ENCODE peak calls at places on chromosomes 13 and 19, in six cellular contexts. One of them, this sample, is unnamed.

GRCh38 chr13:39347926-39348901 is 254.8 kb downstream of the LHFPL6 start:
- DNase-seq in neural progenitor cell: peak
- DNase-seq in fibroblast of lung: no peak
- DNase-seq in kidney: no peak
- DNase-seq in psoas muscle: no peak
- DNase-seq in effector memory CD4-positive, alpha-beta T cell: no peak
- DNase-seq in this sample: no peak

GRCh38 chr13:98843482-98843877 is 91.0 kb upstream of the SLC15A1 start:
- DNase-seq in neural progenitor cell: no peak
- DNase-seq in fibroblast of lung: no peak
- DNase-seq in kidney: no peak
- DNase-seq in psoas muscle: no peak
- DNase-seq in effector memory CD4-positive, alpha-beta T cell: no peak
- DNase-seq in this sample: no peak

GRCh38 chr13:110136660-110137585 is 170.0 kb downstream of the COL4A1 start:
- DNase-seq in neural progenitor cell: peak
- DNase-seq in fibroblast of lung: no peak
- DNase-seq in kidney: no peak
- DNase-seq in psoas muscle: no peak
- DNase-seq in effector memory CD4-positive, alpha-beta T cell: no peak
- DNase-seq in this sample: no peak

GRCh38 chr13:40074338-40074737 is 418.9 kb downstream of the COG6 start:
- DNase-seq in neural progenitor cell: no peak
- DNase-seq in fibroblast of lung: peak
- DNase-seq in kidney: no peak
- DNase-seq in psoas muscle: no peak
- DNase-seq in effector memory CD4-positive, alpha-beta T cell: no peak
- DNase-seq in this sample: no peak

GRCh38 chr13:97005631-97006262 is 11.5 kb upstream of the OXGR1 start:
- DNase-seq in neural progenitor cell: no peak
- DNase-seq in fibroblast of lung: peak
- DNase-seq in kidney: no peak
- DNase-seq in psoas muscle: no peak
- DNase-seq in effector memory CD4-positive, alpha-beta T cell: no peak
- DNase-seq in this sample: no peak

GRCh38 chr19:18856385-18857126 is 24.8 kb downstream of the UPF1 start:
- DNase-seq in neural progenitor cell: peak
- DNase-seq in fibroblast of lung: peak
- DNase-seq in kidney: no peak
- DNase-seq in psoas muscle: no peak
- DNase-seq in effector memory CD4-positive, alpha-beta T cell: no peak
- DNase-seq in this sample: no peak

GRCh38 chr13:33582121-33582520 is 235.8 kb upstream of the RFC3 start:
- DNase-seq in neural progenitor cell: no peak
- DNase-seq in fibroblast of lung: peak
- DNase-seq in kidney: no peak
- DNase-seq in psoas muscle: no peak
- DNase-seq in effector memory CD4-positive, alpha-beta T cell: no peak
- DNase-seq in this sample: peak

GRCh38 chr13:80955487-80955886 is 614.6 kb upstream of the SPRY2 start:
- DNase-seq in neural progenitor cell: no peak
- DNase-seq in fibroblast of lung: peak
- DNase-seq in kidney: no peak
- DNase-seq in psoas muscle: no peak
- DNase-seq in effector memory CD4-positive, alpha-beta T cell: no peak
- DNase-seq in this sample: peak

GRCh38 chr13:51731759-51732158 is 72.2 kb downstream of the DHRS12 start:
- DNase-seq in neural progenitor cell: no peak
- DNase-seq in fibroblast of lung: peak
- DNase-seq in kidney: no peak
- DNase-seq in psoas muscle: no peak
- DNase-seq in effector memory CD4-positive, alpha-beta T cell: no peak
- DNase-seq in this sample: no peak

GRCh38 chr13:98216135-98216565 is 39.1 kb upstream of the RNF113B start:
- DNase-seq in neural progenitor cell: no peak
- DNase-seq in fibroblast of lung: peak
- DNase-seq in kidney: peak
- DNase-seq in psoas muscle: peak
- DNase-seq in effector memory CD4-positive, alpha-beta T cell: no peak
- DNase-seq in this sample: peak

GRCh38 chr13:50484472-50485113 is 358.9 kb downstream of the DLEU7 start:
- DNase-seq in neural progenitor cell: no peak
- DNase-seq in fibroblast of lung: no peak
- DNase-seq in kidney: no peak
- DNase-seq in psoas muscle: no peak
- DNase-seq in effector memory CD4-positive, alpha-beta T cell: no peak
- DNase-seq in this sample: no peak

GRCh38 chr19:36489920-36490415 is 607 bp upstream of the ZNF566 start:
- DNase-seq in neural progenitor cell: peak
- DNase-seq in fibroblast of lung: peak
- DNase-seq in kidney: no peak
- DNase-seq in psoas muscle: peak
- DNase-seq in effector memory CD4-positive, alpha-beta T cell: peak
- DNase-seq in this sample: peak

GRCh38 chr19:35946203-35946602 is 10.0 kb downstream of the LRFN3 start:
- DNase-seq in neural progenitor cell: no peak
- DNase-seq in fibroblast of lung: no peak
- DNase-seq in kidney: no peak
- DNase-seq in psoas muscle: no peak
- DNase-seq in effector memory CD4-positive, alpha-beta T cell: no peak
- DNase-seq in this sample: no peak

GRCh38 chr19:56110515-56111448 is 10.3 kb downstream of the ZNF787 start:
- DNase-seq in neural progenitor cell: peak
- DNase-seq in fibroblast of lung: peak
- DNase-seq in kidney: peak
- DNase-seq in psoas muscle: peak
- DNase-seq in effector memory CD4-positive, alpha-beta T cell: no peak
- DNase-seq in this sample: no peak

GRCh38 chr13:59230484-59231264 is 933.1 kb downstream of the DIAPH3 start:
- DNase-seq in neural progenitor cell: no peak
- DNase-seq in fibroblast of lung: no peak
- DNase-seq in kidney: no peak
- DNase-seq in psoas muscle: no peak
- DNase-seq in effector memory CD4-positive, alpha-beta T cell: no peak
- DNase-seq in this sample: no peak

GRCh38 chr19:14089662-14090508 is 666 bp downstream of the SAMD1 start:
- DNase-seq in neural progenitor cell: peak
- DNase-seq in fibroblast of lung: peak
- DNase-seq in kidney: peak
- DNase-seq in psoas muscle: peak
- DNase-seq in effector memory CD4-positive, alpha-beta T cell: no peak
- DNase-seq in this sample: no peak

GRCh38 chr19:3132971-3133792 is 2.7 kb upstream of the GNA15 start:
- DNase-seq in neural progenitor cell: no peak
- DNase-seq in fibroblast of lung: no peak
- DNase-seq in kidney: peak
- DNase-seq in psoas muscle: peak
- DNase-seq in effector memory CD4-positive, alpha-beta T cell: peak
- DNase-seq in this sample: peak

GRCh38 chr19:37348060-37348459 is 22.8 kb upstream of the ZNF527 start:
- DNase-seq in neural progenitor cell: no peak
- DNase-seq in fibroblast of lung: no peak
- DNase-seq in kidney: no peak
- DNase-seq in psoas muscle: no peak
- DNase-seq in effector memory CD4-positive, alpha-beta T cell: no peak
- DNase-seq in this sample: no peak

GRCh38 chr13:105266615-105267014 is 1268.8 kb downstream of the EFNB2 start:
- DNase-seq in neural progenitor cell: no peak
- DNase-seq in fibroblast of lung: no peak
- DNase-seq in kidney: no peak
- DNase-seq in psoas muscle: no peak
- DNase-seq in effector memory CD4-positive, alpha-beta T cell: no peak
- DNase-seq in this sample: no peak

GRCh38 chr19:44889830-44890365 is 1.2 kb upstream of the TOMM40 start:
- DNase-seq in neural progenitor cell: no peak
- DNase-seq in fibroblast of lung: no peak
- DNase-seq in kidney: no peak
- DNase-seq in psoas muscle: no peak
- DNase-seq in effector memory CD4-positive, alpha-beta T cell: no peak
- DNase-seq in this sample: no peak
- H3K4me3 ChIP-seq in neural progenitor cell: peak
- H3K4me3 ChIP-seq in fibroblast of lung: peak
- H3K4me3 ChIP-seq in kidney: peak
- H3K4me3 ChIP-seq in psoas muscle: peak
- H3K4me3 ChIP-seq in effector memory CD4-positive, alpha-beta T cell: peak
- H3K4me3 ChIP-seq in this sample: peak

GRCh38 chr13:41462427-41462826 is 5.1 kb downstream of the RGCC start:
- DNase-seq in neural progenitor cell: no peak
- DNase-seq in fibroblast of lung: no peak
- DNase-seq in kidney: no peak
- DNase-seq in psoas muscle: no peak
- DNase-seq in effector memory CD4-positive, alpha-beta T cell: no peak
- DNase-seq in this sample: no peak
- H3K4me3 ChIP-seq in neural progenitor cell: no peak
- H3K4me3 ChIP-seq in fibroblast of lung: no peak
- H3K4me3 ChIP-seq in kidney: no peak
- H3K4me3 ChIP-seq in psoas muscle: peak
- H3K4me3 ChIP-seq in effector memory CD4-positive, alpha-beta T cell: peak
- H3K4me3 ChIP-seq in this sample: no peak

GRCh38 chr19:49591731-49592485 is 926 bp downstream of the PRR12 start:
- DNase-seq in neural progenitor cell: peak
- DNase-seq in fibroblast of lung: peak
- DNase-seq in kidney: peak
- DNase-seq in psoas muscle: peak
- DNase-seq in effector memory CD4-positive, alpha-beta T cell: peak
- DNase-seq in this sample: no peak

GRCh38 chr19:49592486-49593232 is 1.7 kb downstream of the PRR12 start:
- DNase-seq in neural progenitor cell: peak
- DNase-seq in fibroblast of lung: no peak
- DNase-seq in kidney: no peak
- DNase-seq in psoas muscle: no peak
- DNase-seq in effector memory CD4-positive, alpha-beta T cell: no peak
- DNase-seq in this sample: no peak

GRCh38 chr19:49590071-49590970 is 661 bp upstream of the PRR12 start:
- DNase-seq in neural progenitor cell: peak
- DNase-seq in fibroblast of lung: peak
- DNase-seq in kidney: peak
- DNase-seq in psoas muscle: peak
- DNase-seq in effector memory CD4-positive, alpha-beta T cell: peak
- DNase-seq in this sample: peak

GRCh38 chr19:49589391-49589790 is 1.6 kb upstream of the PRR12 start:
- DNase-seq in neural progenitor cell: no peak
- DNase-seq in fibroblast of lung: no peak
- DNase-seq in kidney: no peak
- DNase-seq in psoas muscle: no peak
- DNase-seq in effector memory CD4-positive, alpha-beta T cell: no peak
- DNase-seq in this sample: no peak

DNA sequence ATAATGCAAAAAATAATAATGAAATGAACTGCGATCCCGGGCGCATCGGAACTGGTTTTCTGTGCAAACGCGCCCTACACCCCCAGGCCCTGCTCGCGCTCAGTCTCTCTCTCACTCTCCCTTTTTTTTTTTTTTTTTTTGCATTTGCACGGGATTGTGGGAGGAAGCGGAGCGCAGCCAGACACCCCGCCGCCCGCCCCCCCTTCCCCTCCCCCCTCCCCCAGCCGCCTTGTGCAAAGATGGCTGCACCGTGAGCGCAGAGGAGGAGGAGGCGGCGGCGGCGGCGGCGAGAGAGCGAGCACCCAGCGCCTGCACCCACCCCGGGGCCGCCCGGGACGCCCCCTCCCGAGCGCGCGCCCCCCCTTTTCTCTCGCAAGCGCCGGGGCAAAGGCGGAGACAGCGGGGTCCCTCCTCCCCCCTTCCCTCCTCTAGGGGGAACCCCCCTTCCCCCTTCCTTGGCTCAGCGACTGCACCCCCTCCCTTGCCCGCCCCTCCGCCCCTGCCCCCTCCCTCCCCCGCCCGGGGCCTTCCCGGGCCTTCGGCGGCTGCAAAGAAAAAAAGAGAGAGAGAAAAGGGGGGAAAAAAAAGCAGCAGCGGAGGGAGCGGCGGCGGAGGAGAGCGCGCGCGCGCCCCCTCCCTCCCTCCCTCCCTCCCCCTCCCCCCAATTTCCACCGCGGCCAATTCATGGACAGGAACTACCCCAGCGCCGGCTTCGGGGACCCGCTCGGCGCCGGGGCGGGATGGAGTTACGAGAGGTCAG is at the start of gene PRR12:
- DNase-seq in neural progenitor cell: peak
- DNase-seq in fibroblast of lung: peak
- DNase-seq in kidney: peak
- DNase-seq in psoas muscle: peak
- DNase-seq in effector memory CD4-positive, alpha-beta T cell: peak
- DNase-seq in this sample: no peak
- H3K4me3 ChIP-seq in neural progenitor cell: peak
- H3K4me3 ChIP-seq in fibroblast of lung: peak
- H3K4me3 ChIP-seq in kidney: peak
- H3K4me3 ChIP-seq in psoas muscle: peak
- H3K4me3 ChIP-seq in effector memory CD4-positive, alpha-beta T cell: peak
- H3K4me3 ChIP-seq in this sample: peak

GRCh38 chr13:83878691-83879410 is 3.4 kb downstream of the SLITRK1 start:
- DNase-seq in neural progenitor cell: peak
- DNase-seq in fibroblast of lung: no peak
- DNase-seq in kidney: peak
- DNase-seq in psoas muscle: no peak
- DNase-seq in effector memory CD4-positive, alpha-beta T cell: no peak
- DNase-seq in this sample: no peak

GRCh38 chr13:83881031-83881727 is 1.1 kb downstream of the SLITRK1 start:
- DNase-seq in neural progenitor cell: peak
- DNase-seq in fibroblast of lung: no peak
- DNase-seq in kidney: no peak
- DNase-seq in psoas muscle: no peak
- DNase-seq in effector memory CD4-positive, alpha-beta T cell: no peak
- DNase-seq in this sample: no peak

GRCh38 chr13:83879431-83880171 is 2.7 kb downstream of the SLITRK1 start:
- DNase-seq in neural progenitor cell: peak
- DNase-seq in fibroblast of lung: no peak
- DNase-seq in kidney: no peak
- DNase-seq in psoas muscle: no peak
- DNase-seq in effector memory CD4-positive, alpha-beta T cell: no peak
- DNase-seq in this sample: no peak

GRCh38 chr13:83881917-83882625 is at the start of gene SLITRK1:
- DNase-seq in neural progenitor cell: peak
- DNase-seq in fibroblast of lung: peak
- DNase-seq in kidney: peak
- DNase-seq in psoas muscle: no peak
- DNase-seq in effector memory CD4-positive, alpha-beta T cell: no peak
- DNase-seq in this sample: peak

DNA sequence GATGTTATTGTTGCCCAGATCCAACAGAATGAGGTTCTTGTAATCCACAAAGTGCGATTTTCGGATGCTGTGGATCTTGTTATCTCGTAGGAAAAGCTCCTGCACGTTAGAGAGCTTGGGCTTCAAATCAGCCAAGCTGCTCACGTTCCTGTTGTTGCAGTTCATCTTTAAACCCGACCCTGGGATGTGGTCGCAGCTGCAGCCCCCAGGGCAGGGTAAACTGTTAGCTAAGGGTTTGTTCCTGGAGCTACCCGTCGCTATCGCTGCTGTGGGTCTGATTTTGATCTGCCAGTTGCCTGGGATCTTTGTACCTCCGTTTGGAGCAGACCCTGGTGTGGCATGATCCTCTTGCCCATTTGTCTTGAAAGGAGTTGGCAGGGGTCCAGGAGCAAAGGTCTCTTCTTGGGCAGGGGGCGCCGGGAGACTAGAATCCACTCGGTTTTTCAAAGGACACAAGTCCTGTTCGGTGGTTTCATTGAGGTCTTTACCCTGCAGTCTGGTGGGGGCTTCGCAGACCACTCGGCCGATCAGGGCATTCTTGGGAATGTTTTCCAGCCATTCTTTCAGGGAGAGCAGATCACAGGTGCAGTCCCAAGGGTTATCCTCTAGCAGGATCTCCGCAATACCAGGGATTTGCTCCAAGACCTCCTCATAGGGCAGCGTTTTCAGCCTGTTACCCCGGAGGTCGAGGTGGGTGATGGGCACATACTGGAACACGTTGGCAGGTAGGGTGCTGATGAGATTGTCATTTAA is 1.8 kb downstream of the SLITRK1 start:
- DNase-seq in neural progenitor cell: peak
- DNase-seq in fibroblast of lung: no peak
- DNase-seq in kidney: no peak
- DNase-seq in psoas muscle: no peak
- DNase-seq in effector memory CD4-positive, alpha-beta T cell: no peak
- DNase-seq in this sample: no peak
- H3K4me3 ChIP-seq in neural progenitor cell: peak
- H3K4me3 ChIP-seq in fibroblast of lung: no peak
- H3K4me3 ChIP-seq in kidney: no peak
- H3K4me3 ChIP-seq in psoas muscle: no peak
- H3K4me3 ChIP-seq in effector memory CD4-positive, alpha-beta T cell: no peak
- H3K4me3 ChIP-seq in this sample: peak

This sample was measured in skeletal muscle cell.